ENCODE peak calls at places on chromosomes 13 and 19, in eight cellular contexts. A is CD8-positive, alpha-beta memory T cell; D is lower leg skin; T is GM23248; E is stomach; Z is Peyer's patch; B is NB4; J is psoas muscle. P is an unnamed sample.

GRCh38 chr13:30338331-30338851 is 31.0 kb upstream of the KATNAL1 start:
- DNase-seq in B (no peak), E (no peak), T (peak), D (no peak), J (no peak), A (no peak), Z (no peak), P (peak)

GRCh38 chr13:106566682-106567420 is 1.1 kb downstream of the ARGLU1 start:
- DNase-seq in B (peak), Z (no peak), E (peak), T (peak), J (peak), D (peak), A (no peak), P (peak)

GRCh38 chr13:96946709-96947311 is 47.5 kb downstream of the OXGR1 start:
- DNase-seq in E (peak), Z (peak), A (no peak), D (no peak), B (no peak), T (no peak), J (no peak), P (no peak)

GRCh38 chr19:4567584-4568071 is 8.1 kb upstream of the SEMA6B start:
- DNase-seq in T (peak), Z (peak), B (peak), E (peak), D (no peak), J (peak), A (peak), P (peak)

GRCh38 chr19:36060430-36060829 is 5.7 kb downstream of the WDR62 start:
- DNase-seq in E (peak), A (no peak), D (no peak), B (peak), J (peak), T (peak), Z (no peak), P (peak)

GRCh38 chr19:13398780-13399726 is 107.2 kb downstream of the CACNA1A start:
- DNase-seq in D (no peak), Z (no peak), B (peak), A (no peak), E (no peak), T (peak), J (no peak), P (peak)

GRCh38 chr13:94389544-94390351 is 89.7 kb downstream of the DCT start:
- DNase-seq in D (no peak), T (peak), A (no peak), J (no peak), E (no peak), B (no peak), Z (no peak), P (peak)

GRCh38 chr19:31312629-31313244 is 36.5 kb downstream of the TSHZ3 start:
- DNase-seq in T (no peak), J (no peak), D (no peak), B (no peak), Z (no peak), E (no peak), A (no peak), P (peak)

GRCh38 chr13:40984670-40985366 is 34.3 kb downstream of the ELF1 start:
- DNase-seq in J (no peak), D (no peak), E (no peak), B (no peak), Z (no peak), T (peak), A (peak), P (peak)

GRCh38 chr13:70407486-70407885 is 299.2 kb upstream of the KLHL1 start:
- DNase-seq in D (no peak), B (no peak), E (no peak), J (no peak), T (no peak), Z (no peak), A (no peak), P (no peak)

GRCh38 chr19:53504903-53505302 is 33.0 kb upstream of the ZNF331 start:
- DNase-seq in A (no peak), T (no peak), D (no peak), E (no peak), B (no peak), J (no peak), Z (no peak), P (no peak)

GRCh38 chr13:99281811-99282263 is 23.7 kb upstream of the GPR18 start:
- DNase-seq in A (peak), J (peak), E (peak), Z (no peak), T (peak), B (peak), D (peak), P (no peak)

GRCh38 chr13:49498211-49498610 is 2.5 kb downstream of the PHF11 start:
- DNase-seq in B (no peak), J (no peak), Z (no peak), E (no peak), D (no peak), A (no peak), T (no peak), P (no peak)

GRCh38 chr19:8145969-8146368 is 3.4 kb downstream of the FBN3 start:
- DNase-seq in Z (no peak), B (peak), T (no peak), E (no peak), J (no peak), D (no peak), A (no peak), P (no peak)

GRCh38 chr19:1411255-1412191 is 4.1 kb downstream of the DAZAP1 start:
- DNase-seq in E (no peak), J (peak), B (no peak), A (peak), D (no peak), Z (no peak), T (peak), P (peak)

GRCh38 chr13:63167699-63168337 is 1752.2 kb upstream of the PCDH20 start:
- DNase-seq in B (no peak), T (no peak), J (no peak), Z (no peak), E (no peak), D (no peak), A (no peak), P (no peak)

GRCh38 chr19:2186071-2186846 is 22.5 kb downstream of the DOT1L start:
- DNase-seq in E (peak), A (no peak), J (peak), Z (no peak), T (peak), D (peak), B (no peak), P (peak)

GRCh38 chr13:29958476-29958875 is 108.1 kb upstream of the UBL3 start:
- DNase-seq in B (no peak), J (no peak), Z (no peak), T (no peak), D (no peak), A (peak), E (no peak), P (no peak)

GRCh38 chr13:102012299-102013293 is 389.3 kb downstream of the FGF14 start:
- DNase-seq in J (peak), D (no peak), Z (no peak), E (no peak), B (no peak), T (no peak), A (no peak), P (no peak)

GRCh38 chr19:1481893-1482360 is 2.9 kb upstream of the C19orf25 start:
- DNase-seq in E (no peak), J (no peak), A (no peak), Z (no peak), B (no peak), T (no peak), D (no peak), P (no peak)

GRCh38 chr19:6925801-6926751 is 38.7 kb downstream of the ADGRE1 start:
- DNase-seq in D (no peak), E (no peak), T (peak), J (no peak), Z (no peak), B (peak), A (peak), P (no peak)

GRCh38 chr13:111270765-111271164 is 49.7 kb upstream of the TEX29 start:
- DNase-seq in A (no peak), B (no peak), T (peak), D (no peak), E (no peak), J (no peak), Z (no peak), P (peak)

GRCh38 chr19:6020166-6020967 is 42.4 kb upstream of the RANBP3 start:
- DNase-seq in A (no peak), J (peak), E (peak), Z (peak), B (peak), D (no peak), T (no peak), P (no peak)

GRCh38 chr13:33231339-33231738 is 54.2 kb downstream of the STARD13 start:
- DNase-seq in B (no peak), D (no peak), T (no peak), A (no peak), Z (no peak), J (no peak), E (no peak), P (no peak)

GRCh38 chr19:44749994-44750393 is 1.5 kb downstream of the BCL3 start:
- DNase-seq in Z (no peak), D (no peak), J (no peak), T (no peak), A (no peak), E (no peak), B (no peak), P (no peak)
- H3K4me3 ChIP-seq in Z (peak), D (no peak), J (peak), T (peak), A (peak), E (peak), B (no peak), P (peak)

GRCh38 chr19:45641274-45642105 is 2.3 kb upstream of the EML2 start:
- DNase-seq in E (peak), J (peak), B (peak), A (peak), T (peak), D (peak), Z (peak), P (peak)
- H3K4me3 ChIP-seq in E (peak), J (peak), B (peak), A (peak), T (peak), D (no peak), Z (peak), P (peak)

GRCh38 chr19:15584541-15585115 is 30.4 kb upstream of the CYP4F8 start:
- DNase-seq in B (peak), J (peak), E (peak), A (peak), D (peak), T (peak), Z (peak), P (peak)

GRCh38 chr19:15589760-15590451 is 25.1 kb upstream of the CYP4F8 start:
- DNase-seq in A (no peak), T (no peak), D (peak), Z (no peak), B (no peak), J (no peak), E (no peak), P (no peak)

GRCh38 chr19:15587663-15588062 is 27.4 kb upstream of the CYP4F8 start:
- DNase-seq in E (peak), A (no peak), Z (no peak), T (no peak), J (no peak), B (peak), D (peak), P (no peak)

GRCh38 chr19:15583346-15583745 is 31.7 kb upstream of the CYP4F8 start:
- DNase-seq in J (no peak), D (peak), E (peak), T (no peak), B (no peak), Z (no peak), A (no peak), P (no peak)

GRCh38 chr19:15584095-15584494 is 30.9 kb upstream of the CYP4F8 start:
- DNase-seq in B (no peak), A (no peak), Z (no peak), E (no peak), D (peak), T (no peak), J (no peak), P (no peak)
- H3K4me3 ChIP-seq in B (no peak), A (no peak), Z (no peak), E (peak), D (no peak), T (no peak), J (no peak), P (no peak)

GRCh38 chr19:44032001-44032610 is 6.9 kb downstream of the ZNF222 start:
- DNase-seq in E (no peak), D (no peak), J (no peak), T (no peak), B (no peak), Z (no peak), A (no peak), P (no peak)
- H3K4me3 ChIP-seq in E (no peak), D (no peak), J (no peak), T (no peak), B (no peak), Z (no peak), A (no peak), P (no peak)

DNA sequence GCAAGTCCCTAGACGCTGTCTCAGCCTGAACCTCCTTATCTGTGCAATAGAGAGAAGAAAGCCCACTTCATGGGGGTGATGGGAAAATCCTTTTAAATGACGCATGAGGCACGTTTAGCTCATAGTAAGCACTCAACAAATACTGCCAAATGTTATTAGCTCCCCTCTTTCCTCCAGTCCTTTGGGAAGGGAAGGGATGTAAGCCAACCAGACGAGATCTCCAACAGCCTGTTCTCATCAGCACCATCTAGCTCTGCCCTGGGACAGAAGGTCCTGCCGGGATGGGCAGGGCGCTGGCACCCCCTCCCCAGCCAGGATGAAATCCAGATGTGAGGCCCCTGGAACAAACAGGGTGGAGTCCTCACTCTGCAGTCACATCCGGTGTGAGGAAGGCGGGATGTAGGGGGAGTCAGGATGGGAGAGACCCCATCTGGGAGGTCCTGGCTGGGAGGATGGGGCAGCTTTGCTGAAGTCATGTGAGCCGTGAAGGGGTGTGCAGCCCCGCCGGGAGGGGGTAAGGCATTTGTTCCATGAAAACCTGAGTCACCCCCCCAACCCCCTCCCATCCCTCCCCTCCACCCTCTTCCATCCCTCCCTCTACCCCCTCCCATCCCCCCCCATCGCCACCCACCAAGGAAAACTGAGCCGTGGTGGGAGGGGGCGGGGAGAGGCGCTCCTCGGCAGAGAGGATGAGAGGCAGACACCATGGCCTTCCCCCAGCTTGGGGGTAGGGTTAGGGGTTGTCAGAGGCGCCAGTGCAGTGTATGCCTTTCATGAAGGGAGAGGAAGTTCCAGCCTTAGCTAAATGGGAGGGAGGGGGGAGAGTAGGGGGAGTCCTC is 4.5 kb downstream of the S1PR2 start:
- DNase-seq in B (no peak), J (peak), D (peak), A (no peak), E (peak), Z (no peak), T (peak), P (peak)
- H3K4me3 ChIP-seq in B (no peak), J (no peak), D (no peak), A (no peak), E (peak), Z (no peak), T (peak), P (peak)

GRCh38 chr13:45373116-45373606 is 32.2 kb upstream of the TPT1 start:
- DNase-seq in A (no peak), D (no peak), Z (no peak), B (no peak), T (no peak), J (no peak), E (peak), P (no peak)

GRCh38 chr13:45369116-45369515 is 28.1 kb upstream of the TPT1 start:
- DNase-seq in Z (no peak), D (no peak), E (no peak), B (no peak), J (no peak), A (no peak), T (no peak), P (no peak)

GRCh38 chr13:45368571-45368970 is 27.6 kb upstream of the TPT1 start:
- DNase-seq in A (no peak), Z (no peak), B (no peak), T (no peak), E (no peak), D (no peak), J (no peak), P (no peak)

GRCh38 chr13:45372189-45373115 is 31.5 kb upstream of the TPT1 start:
- DNase-seq in A (no peak), T (no peak), Z (no peak), D (no peak), E (no peak), J (no peak), B (no peak), P (no peak)

GRCh38 chr13:45370922-45371406 is 30.0 kb upstream of the TPT1 start:
- DNase-seq in Z (peak), J (peak), E (peak), A (peak), D (peak), B (peak), T (peak), P (peak)
- H3K4me3 ChIP-seq in Z (peak), J (peak), E (no peak), A (no peak), D (no peak), B (no peak), T (peak), P (no peak)

GRCh38 chr19:42284066-42284501 is 15.0 kb downstream of the CIC start:
- DNase-seq in T (peak), A (peak), Z (peak), E (peak), D (peak), B (peak), J (peak), P (peak)
- H3K4me3 ChIP-seq in T (peak), A (no peak), Z (peak), E (peak), D (no peak), B (no peak), J (peak), P (peak)

DNA sequence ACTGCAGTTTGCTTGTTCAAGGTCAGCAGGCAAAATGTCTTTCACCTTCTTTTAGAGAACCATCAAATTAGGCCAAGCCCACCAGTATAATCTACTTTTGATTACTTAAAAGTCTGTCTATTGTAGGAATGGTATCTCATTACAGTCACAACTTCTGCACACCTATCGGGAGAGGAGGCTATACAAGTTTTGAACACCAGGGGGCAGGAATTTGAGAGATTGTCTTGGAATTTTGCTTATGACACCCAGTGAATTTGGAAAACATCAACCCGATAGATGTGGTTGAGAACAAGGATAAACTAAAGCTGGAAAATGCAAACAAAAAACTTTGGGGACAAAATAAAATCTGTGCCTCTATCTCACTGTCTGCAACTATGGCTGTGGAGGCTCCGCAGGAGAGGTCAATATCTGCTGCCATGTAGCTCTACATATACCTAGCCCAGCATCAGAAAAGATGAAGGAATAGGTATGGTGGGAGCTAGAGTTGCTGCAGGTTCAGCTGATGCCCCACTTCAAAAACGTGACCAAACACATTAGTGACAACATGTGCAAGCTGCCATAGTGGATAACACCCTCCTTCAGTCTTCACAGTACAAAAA is 1299.2 kb upstream of the SPRY2 start:
- DNase-seq in Z (no peak), J (no peak), E (no peak), D (no peak), A (no peak), T (no peak), B (peak), P (no peak)
- H3K4me3 ChIP-seq in Z (no peak), J (no peak), E (no peak), D (no peak), A (no peak), T (no peak), B (no peak), P (no peak)